ENCODE peak calls at places on chromosome 3, in four cellular contexts. One of them, this sample, is unnamed. For H3K4me1, the result is how much of the 10 kb centered on the place peaks cover.

GRCh38 chr3:56005196-56005805 is 463.0 kb downstream of the ERC2 start:
- DNase-seq in transverse colon: no peak
- DNase-seq in colonic mucosa: no peak
- DNase-seq in heart left ventricle: no peak
- DNase-seq in this sample: no peak

GRCh38 chr3:119508172-119508845 is 10.0 kb downstream of the TIMMDC1 start:
- DNase-seq in transverse colon: no peak
- DNase-seq in heart left ventricle: no peak
- DNase-seq in colonic mucosa: no peak
- DNase-seq in this sample: no peak

GRCh38 chr3:99579246-99579645 is 59.1 kb upstream of the COL8A1 start:
- DNase-seq in heart left ventricle: no peak
- DNase-seq in colonic mucosa: no peak
- DNase-seq in transverse colon: no peak
- DNase-seq in this sample: no peak

GRCh38 chr3:68648494-68648893 is 283.9 kb downstream of the TAFA4 start:
- DNase-seq in heart left ventricle: no peak
- DNase-seq in colonic mucosa: no peak
- DNase-seq in transverse colon: no peak
- DNase-seq in this sample: no peak

GRCh38 chr3:106440672-106441071 is 571.9 kb upstream of the CBLB start:
- DNase-seq in transverse colon: no peak
- DNase-seq in heart left ventricle: no peak
- DNase-seq in colonic mucosa: no peak
- DNase-seq in this sample: no peak

GRCh38 chr3:143362115-143362992 is 242.8 kb downstream of the CHST2 start:
- DNase-seq in transverse colon: no peak
- DNase-seq in heart left ventricle: no peak
- DNase-seq in colonic mucosa: no peak
- DNase-seq in this sample: no peak

GRCh38 chr3:126418661-126419131 is 24.0 kb downstream of the CFAP100 start:
- DNase-seq in transverse colon: no peak
- DNase-seq in colonic mucosa: no peak
- DNase-seq in heart left ventricle: no peak
- DNase-seq in this sample: peak

GRCh38 chr3:10531031-10531430 is 25.6 kb upstream of the ATP2B2 start:
- DNase-seq in colonic mucosa: peak
- DNase-seq in transverse colon: no peak
- DNase-seq in heart left ventricle: no peak
- DNase-seq in this sample: no peak

GRCh38 chr3:114624047-114624445 is 330.2 kb downstream of the TIGIT start:
- DNase-seq in colonic mucosa: peak
- DNase-seq in heart left ventricle: peak
- DNase-seq in transverse colon: peak
- DNase-seq in this sample: peak

GRCh38 chr3:20256144-20256543 is 70.1 kb upstream of the SGO1 start:
- DNase-seq in transverse colon: no peak
- DNase-seq in colonic mucosa: no peak
- DNase-seq in heart left ventricle: no peak
- DNase-seq in this sample: no peak

GRCh38 chr3:170482199-170482598 is 63.5 kb downstream of the CLDN11 start:
- DNase-seq in transverse colon: no peak
- DNase-seq in colonic mucosa: no peak
- DNase-seq in heart left ventricle: no peak
- DNase-seq in this sample: no peak

GRCh38 chr3:110568246-110568645 is 503.4 kb upstream of the NECTIN3 start:
- DNase-seq in heart left ventricle: no peak
- DNase-seq in transverse colon: no peak
- DNase-seq in colonic mucosa: no peak
- DNase-seq in this sample: no peak

GRCh38 chr3:147881933-147882332 is 472.8 kb downstream of the ZIC1 start:
- DNase-seq in transverse colon: no peak
- DNase-seq in heart left ventricle: no peak
- DNase-seq in colonic mucosa: no peak
- DNase-seq in this sample: no peak

GRCh38 chr3:49132073-49132436 is 795 bp downstream of the LAMB2 start:
- DNase-seq in heart left ventricle: no peak
- DNase-seq in colonic mucosa: no peak
- DNase-seq in transverse colon: no peak
- DNase-seq in this sample: no peak

GRCh38 chr3:11385908-11386307 is 113.7 kb downstream of the ATG7 start:
- DNase-seq in heart left ventricle: no peak
- DNase-seq in transverse colon: no peak
- DNase-seq in colonic mucosa: no peak
- DNase-seq in this sample: no peak

GRCh38 chr3:66499881-66500574 is 794 bp downstream of the LRIG1 start:
- DNase-seq in heart left ventricle: peak
- DNase-seq in transverse colon: peak
- DNase-seq in colonic mucosa: peak
- DNase-seq in this sample: no peak

GRCh38 chr3:5006755-5007202 is 27.5 kb downstream of the BHLHE40 start:
- DNase-seq in transverse colon: no peak
- DNase-seq in colonic mucosa: no peak
- DNase-seq in heart left ventricle: no peak
- DNase-seq in this sample: no peak

GRCh38 chr3:5974637-5975322 is 787.3 kb downstream of the EDEM1 start:
- DNase-seq in transverse colon: no peak
- DNase-seq in heart left ventricle: no peak
- DNase-seq in colonic mucosa: no peak
- DNase-seq in this sample: no peak

GRCh38 chr3:32098528-32098927 is 7.9 kb upstream of the GPD1L start:
- DNase-seq in heart left ventricle: no peak
- DNase-seq in colonic mucosa: no peak
- DNase-seq in transverse colon: no peak
- DNase-seq in this sample: no peak

GRCh38 chr3:124584552-124585391 is 145.5 kb upstream of the UMPS start:
- DNase-seq in transverse colon: peak
- DNase-seq in heart left ventricle: peak
- DNase-seq in colonic mucosa: peak
- DNase-seq in this sample: peak

GRCh38 chr3:138066383-138066782 is 49.0 kb downstream of the DZIP1L start:
- DNase-seq in colonic mucosa: no peak
- DNase-seq in heart left ventricle: no peak
- DNase-seq in transverse colon: no peak
- DNase-seq in this sample: no peak

GRCh38 chr3:127588675-127589577 is 1.6 kb downstream of the TPRA1 start:
- DNase-seq in heart left ventricle: no peak
- DNase-seq in colonic mucosa: no peak
- DNase-seq in transverse colon: no peak
- DNase-seq in this sample: no peak

GRCh38 chr3:179321585-179322322 is 1.1 kb upstream of the ZNF639 start:
- DNase-seq in colonic mucosa: peak
- DNase-seq in heart left ventricle: no peak
- DNase-seq in transverse colon: peak
- DNase-seq in this sample: peak

GRCh38 chr3:10371167-10371566 is 50.3 kb upstream of the SEC13 start:
- DNase-seq in colonic mucosa: no peak
- DNase-seq in transverse colon: no peak
- DNase-seq in heart left ventricle: no peak
- DNase-seq in this sample: no peak

GRCh38 chr3:100103558-100104441 is 10.5 kb downstream of the FILIP1L start:
- DNase-seq in transverse colon: peak
- DNase-seq in colonic mucosa: no peak
- DNase-seq in heart left ventricle: no peak
- DNase-seq in this sample: no peak

GRCh38 chr3:159634414-159634813 is 354.2 kb upstream of the IL12A start:
- DNase-seq in colonic mucosa: no peak
- DNase-seq in transverse colon: no peak
- DNase-seq in heart left ventricle: no peak
- DNase-seq in this sample: no peak

GRCh38 chr3:26104856-26105255 is 315.0 kb downstream of the OXSM start:
- DNase-seq in transverse colon: no peak
- DNase-seq in heart left ventricle: no peak
- DNase-seq in colonic mucosa: no peak
- DNase-seq in this sample: no peak

GRCh38 chr3:111956995-111957736 is 21.7 kb upstream of the ABHD10 start:
- DNase-seq in heart left ventricle: no peak
- DNase-seq in transverse colon: no peak
- DNase-seq in colonic mucosa: no peak
- DNase-seq in this sample: no peak

GRCh38 chr3:142888099-142888483 is 792 bp downstream of the PCOLCE2 start:
- DNase-seq in heart left ventricle: peak
- DNase-seq in transverse colon: no peak
- DNase-seq in colonic mucosa: no peak
- DNase-seq in this sample: no peak

GRCh38 chr3:187403768-187404270 is 35.6 kb downstream of the RTP4 start:
- DNase-seq in heart left ventricle: no peak
- DNase-seq in colonic mucosa: no peak
- DNase-seq in transverse colon: no peak
- DNase-seq in this sample: no peak

GRCh38 chr3:180402463-180403073 is 199.4 kb upstream of the TTC14 start:
- DNase-seq in transverse colon: no peak
- DNase-seq in heart left ventricle: no peak
- DNase-seq in colonic mucosa: no peak
- DNase-seq in this sample: no peak

GRCh38 chr3:189262746-189263145 is 91.0 kb downstream of the TPRG1 start:
- DNase-seq in transverse colon: no peak
- DNase-seq in colonic mucosa: no peak
- DNase-seq in heart left ventricle: no peak
- DNase-seq in this sample: no peak

GRCh38 chr3:8501388-8502131 is at the start of gene LMCD1:
- DNase-seq in colonic mucosa: peak
- DNase-seq in transverse colon: peak
- DNase-seq in heart left ventricle: peak
- DNase-seq in this sample: peak
- H3K4me3 ChIP-seq in colonic mucosa: peak
- H3K4me3 ChIP-seq in transverse colon: peak
- H3K4me3 ChIP-seq in heart left ventricle: peak
- H3K4me3 ChIP-seq in this sample: peak

GRCh38 chr3:152305075-152305474 is 36.3 kb downstream of the MBNL1 start:
- DNase-seq in heart left ventricle: no peak
- DNase-seq in colonic mucosa: no peak
- DNase-seq in transverse colon: no peak
- DNase-seq in this sample: no peak
- H3K4me1 ChIP-seq in heart left ventricle: under half
- H3K4me1 ChIP-seq in colonic mucosa: under half
- H3K4me1 ChIP-seq in transverse colon: half or more
- H3K4me1 ChIP-seq in this sample: half or more

GRCh38 chr3:72345980-72346379 is 502.3 kb downstream of the SHQ1 start:
- DNase-seq in colonic mucosa: no peak
- DNase-seq in transverse colon: no peak
- DNase-seq in heart left ventricle: no peak
- DNase-seq in this sample: no peak
- TF ChIP-seq CTCF in colonic mucosa: no peak
- TF ChIP-seq CTCF in transverse colon: no peak
- TF ChIP-seq CTCF in heart left ventricle: no peak
- TF ChIP-seq CTCF in this sample: no peak

GRCh38 chr3:54122802-54123537 is 618 bp downstream of the CACNA2D3 start:
- DNase-seq in heart left ventricle: no peak
- DNase-seq in colonic mucosa: no peak
- DNase-seq in transverse colon: no peak
- DNase-seq in this sample: no peak

GRCh38 chr3:54122046-54122801 is at the start of gene CACNA2D3:
- DNase-seq in heart left ventricle: peak
- DNase-seq in transverse colon: peak
- DNase-seq in colonic mucosa: peak
- DNase-seq in this sample: peak

GRCh38 chr3:54123538-54124196 is 1.3 kb downstream of the CACNA2D3 start:
- DNase-seq in heart left ventricle: no peak
- DNase-seq in transverse colon: no peak
- DNase-seq in colonic mucosa: no peak
- DNase-seq in this sample: no peak

GRCh38 chr3:54120657-54121403 is 1.5 kb upstream of the CACNA2D3 start:
- DNase-seq in colonic mucosa: no peak
- DNase-seq in heart left ventricle: no peak
- DNase-seq in transverse colon: no peak
- DNase-seq in this sample: no peak

GRCh38 chr3:54121404-54122045 is 827 bp upstream of the CACNA2D3 start:
- DNase-seq in colonic mucosa: no peak
- DNase-seq in transverse colon: no peak
- DNase-seq in heart left ventricle: no peak
- DNase-seq in this sample: no peak
- H3K4me3 ChIP-seq in colonic mucosa: peak
- H3K4me3 ChIP-seq in transverse colon: peak
- H3K4me3 ChIP-seq in heart left ventricle: peak
- H3K4me3 ChIP-seq in this sample: no peak

GRCh38 chr3:43346990-43347749 is 60.8 kb downstream of the SNRK start:
- DNase-seq in colonic mucosa: no peak
- DNase-seq in heart left ventricle: no peak
- DNase-seq in transverse colon: peak
- DNase-seq in this sample: peak

GRCh38 chr3:43344520-43344919 is 58.2 kb downstream of the SNRK start:
- DNase-seq in transverse colon: no peak
- DNase-seq in colonic mucosa: no peak
- DNase-seq in heart left ventricle: no peak
- DNase-seq in this sample: no peak

GRCh38 chr3:43345246-43345645 is 58.9 kb downstream of the SNRK start:
- DNase-seq in colonic mucosa: no peak
- DNase-seq in heart left ventricle: no peak
- DNase-seq in transverse colon: no peak
- DNase-seq in this sample: no peak

GRCh38 chr3:43347774-43348173 is 61.4 kb downstream of the SNRK start:
- DNase-seq in colonic mucosa: no peak
- DNase-seq in heart left ventricle: no peak
- DNase-seq in transverse colon: no peak
- DNase-seq in this sample: no peak

DNA sequence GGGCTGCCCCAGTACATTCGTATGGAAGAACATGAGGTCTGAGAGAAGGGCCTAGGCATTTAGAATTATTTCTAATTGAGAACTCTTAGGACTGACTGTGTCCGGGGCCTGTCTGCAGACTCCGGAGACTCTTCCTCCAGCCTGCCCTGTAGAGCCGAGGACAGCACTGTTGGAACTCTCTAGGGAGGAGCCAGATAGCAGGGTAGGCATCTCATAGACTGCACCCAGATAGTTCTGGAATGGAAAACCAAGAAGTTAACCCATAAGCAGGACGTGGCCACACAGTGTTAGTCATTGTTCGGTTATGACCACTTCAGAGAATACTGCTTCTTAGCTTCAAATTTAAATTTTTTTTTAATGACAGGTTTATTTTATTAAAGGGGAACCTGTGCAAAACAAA is 59.5 kb downstream of the SNRK start:
- DNase-seq in colonic mucosa: no peak
- DNase-seq in transverse colon: no peak
- DNase-seq in heart left ventricle: no peak
- DNase-seq in this sample: no peak
- H3K4me1 ChIP-seq in colonic mucosa: under half
- H3K4me1 ChIP-seq in transverse colon: under half
- H3K4me1 ChIP-seq in heart left ventricle: under half
- H3K4me1 ChIP-seq in this sample: under half

GRCh38 chr3:89113344-89113743 is 5.9 kb downstream of the EPHA3 start:
- DNase-seq in colonic mucosa: no peak
- DNase-seq in transverse colon: no peak
- DNase-seq in heart left ventricle: no peak
- DNase-seq in this sample: no peak

GRCh38 chr3:89104499-89104898 is 2.9 kb upstream of the EPHA3 start:
- DNase-seq in transverse colon: no peak
- DNase-seq in heart left ventricle: no peak
- DNase-seq in colonic mucosa: no peak
- DNase-seq in this sample: no peak

GRCh38 chr3:89108154-89108553 is 733 bp downstream of the EPHA3 start:
- DNase-seq in heart left ventricle: no peak
- DNase-seq in colonic mucosa: no peak
- DNase-seq in transverse colon: no peak
- DNase-seq in this sample: no peak

GRCh38 chr3:89107461-89108035 is at the start of gene EPHA3:
- DNase-seq in heart left ventricle: peak
- DNase-seq in colonic mucosa: peak
- DNase-seq in transverse colon: peak
- DNase-seq in this sample: peak
- TF ChIP-seq CTCF in heart left ventricle: no peak
- TF ChIP-seq CTCF in colonic mucosa: no peak
- TF ChIP-seq CTCF in transverse colon: no peak
- TF ChIP-seq CTCF in this sample: no peak

GRCh38 chr3:129441782-129442181 is 1.8 kb downstream of the IFT122 start:
- DNase-seq in heart left ventricle: peak
- DNase-seq in transverse colon: no peak
- DNase-seq in colonic mucosa: no peak
- DNase-seq in this sample: no peak
- H3K4me3 ChIP-seq in heart left ventricle: peak
- H3K4me3 ChIP-seq in transverse colon: no peak
- H3K4me3 ChIP-seq in colonic mucosa: no peak
- H3K4me3 ChIP-seq in this sample: no peak

This sample was measured in mucosa of descending colon.